ENCODE peak calls at places on chromosomes 11 and 22, in six cellular contexts. Y, P, S, X, F and H are unnamed samples.

GRCh38 chr11:121581607-121582006 is 128.8 kb upstream of the SORL1-AS1 start:
- DNase-seq in F (no peak), X (no peak), S (no peak), Y (no peak), P (no peak), H (no peak)

GRCh38 chr11:2173150-2173693 is 1.6 kb upstream of the TH start:
- DNase-seq in F (no peak), P (no peak), S (peak), Y (no peak), X (no peak), H (no peak)

GRCh38 chr11:35525501-35526175 is at the start of gene PAMR1:
- DNase-seq in Y (peak), P (peak), X (peak), F (peak), S (peak), H (peak)

GRCh38 chr11:77144854-77145428 is 16.9 kb downstream of the MYO7A start:
- DNase-seq in Y (no peak), P (no peak), X (no peak), S (no peak), F (no peak), H (no peak)

GRCh38 chr11:117097567-117098268 is 510 bp downstream of the SIK3 start:
- DNase-seq in P (peak), F (peak), X (no peak), S (peak), Y (peak), H (peak)

GRCh38 chr22:42365942-42366660 is 66.1 kb downstream of the NFAM1 start:
- DNase-seq in F (no peak), S (no peak), X (no peak), Y (no peak), P (no peak), H (no peak)

GRCh38 chr22:43745783-43746356 is 66.2 kb downstream of the EFCAB6 start:
- DNase-seq in P (no peak), S (no peak), F (no peak), X (no peak), Y (no peak), H (no peak)

GRCh38 chr11:23233075-23233474 is 372.8 kb upstream of the CCDC179 start:
- DNase-seq in X (peak), S (peak), F (peak), P (no peak), Y (no peak), H (peak)

GRCh38 chr11:86577663-86578636 is 94.5 kb downstream of the ME3 start:
- DNase-seq in X (peak), P (peak), S (peak), Y (peak), F (peak), H (peak)

GRCh38 chr11:12854297-12854661 is 154.8 kb upstream of the RASSF10 start:
- DNase-seq in P (no peak), Y (no peak), S (no peak), X (no peak), F (no peak), H (no peak)

GRCh38 chr22:37951305-37951704 is 2.1 kb downstream of the C22orf23 start:
- DNase-seq in S (peak), P (no peak), X (no peak), Y (no peak), F (no peak), H (peak)

GRCh38 chr11:72224587-72225410 is at the start of gene INPPL1:
- DNase-seq in Y (peak), F (peak), S (peak), X (peak), P (no peak), H (peak)

GRCh38 chr11:46315783-46316563 is 31.3 kb upstream of the DGKZ start:
- DNase-seq in P (no peak), S (no peak), X (no peak), F (no peak), Y (no peak), H (no peak)

GRCh38 chr11:34599406-34599901 is 21.4 kb upstream of the EHF start:
- DNase-seq in P (no peak), F (peak), S (peak), X (peak), Y (no peak), H (peak)

GRCh38 chr11:36361901-36362391 is 65.9 kb downstream of the PRR5L start:
- DNase-seq in S (peak), X (peak), P (peak), F (peak), Y (peak), H (peak)

GRCh38 chr11:1917523-1918435 is 1.7 kb upstream of the TNNT3 start:
- DNase-seq in S (peak), Y (no peak), X (no peak), F (no peak), P (no peak), H (no peak)

GRCh38 chr11:132332521-132332920 is 962.1 kb downstream of the NTM start:
- DNase-seq in X (no peak), P (no peak), S (no peak), F (no peak), Y (no peak), H (no peak)

GRCh38 chr11:64021742-64022067 is 14.0 kb upstream of the FLRT1 start:
- DNase-seq in Y (no peak), X (no peak), P (no peak), S (no peak), F (no peak), H (no peak)

GRCh38 chr11:102458531-102458930 is 6.0 kb upstream of the TMEM123 start:
- DNase-seq in X (no peak), Y (no peak), P (no peak), S (no peak), F (peak), H (peak)

GRCh38 chr11:7351228-7351627 is 99.5 kb downstream of the SYT9 start:
- DNase-seq in F (no peak), X (no peak), Y (peak), P (no peak), S (no peak), H (no peak)

GRCh38 chr11:45748801-45749200 is 56.1 kb upstream of the SLC35C1 start:
- DNase-seq in X (no peak), F (no peak), Y (no peak), S (no peak), P (no peak), H (no peak)

GRCh38 chr22:30159561-30160353 is 79.5 kb downstream of the HORMAD2 start:
- DNase-seq in X (peak), S (peak), F (peak), Y (no peak), P (no peak), H (peak)

GRCh38 chr11:126257764-126258163 is 10.9 kb downstream of the SRPRA start:
- DNase-seq in S (peak), P (no peak), X (peak), Y (no peak), F (peak), H (peak)

GRCh38 chr22:39524089-39524752 is 3.9 kb downstream of the ATF4 start:
- DNase-seq in Y (peak), P (no peak), X (no peak), S (peak), F (no peak), H (no peak)
- H3K4me3 ChIP-seq in Y (no peak), P (peak), X (no peak), S (no peak), F (no peak), H (no peak)

GRCh38 chr11:61954106-61955030 is 4.2 kb downstream of the BEST1 start:
- DNase-seq in P (no peak), S (peak), Y (no peak), F (no peak), X (no peak), H (no peak)

GRCh38 chr11:61955031-61955415 is 4.9 kb downstream of the BEST1 start:
- DNase-seq in P (peak), F (peak), S (peak), X (peak), Y (peak), H (peak)

GRCh38 chr11:61956191-61957027 is 6.3 kb downstream of the BEST1 start:
- DNase-seq in S (no peak), F (no peak), Y (no peak), P (no peak), X (no peak), H (no peak)

GRCh38 chr11:61957028-61957770 is 7.0 kb downstream of the BEST1 start:
- DNase-seq in P (no peak), S (no peak), Y (no peak), X (no peak), F (no peak), H (no peak)

DNA sequence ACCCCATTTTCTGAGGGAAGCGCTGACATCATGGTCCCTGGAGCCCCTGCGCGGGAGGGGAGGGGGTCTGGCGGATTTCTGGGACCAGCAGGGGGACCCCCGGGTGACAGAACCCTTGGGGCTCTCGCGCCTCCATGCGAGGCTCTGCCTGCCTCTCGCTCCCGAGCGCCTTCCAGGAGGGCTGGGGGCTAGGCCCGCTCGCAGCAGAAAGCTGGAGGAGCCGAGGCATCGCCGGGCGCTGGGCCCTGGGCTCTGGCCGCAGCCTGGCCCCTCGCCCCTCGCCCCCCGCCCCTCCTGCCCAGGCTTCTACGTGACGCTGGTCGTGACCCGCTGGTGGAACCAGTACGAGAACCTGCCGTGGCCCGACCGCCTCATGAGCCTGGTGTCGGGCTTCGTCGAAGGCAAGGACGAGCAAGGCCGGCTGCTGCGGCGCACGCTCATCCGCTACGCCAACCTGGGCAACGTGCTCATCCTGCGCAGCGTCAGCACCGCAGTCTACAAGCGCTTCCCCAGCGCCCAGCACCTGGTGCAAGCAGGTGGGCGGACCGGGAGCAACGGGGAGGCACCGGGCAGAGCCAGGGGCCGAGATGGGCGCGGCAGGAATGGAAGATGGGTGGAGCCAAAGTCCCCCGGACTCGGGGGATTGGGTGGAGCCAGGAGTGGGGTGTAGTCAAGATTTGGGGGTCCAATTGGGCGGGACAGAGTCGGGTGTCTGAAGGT is 5.4 kb downstream of the BEST1 start:
- DNase-seq in X (no peak), S (peak), F (no peak), P (no peak), Y (peak), H (no peak)
- H3K4me3 ChIP-seq in X (peak), S (peak), F (peak), P (peak), Y (peak), H (peak)

GRCh38 chr11:65577756-65578109 is 1.9 kb downstream of the EHBP1L1 start:
- DNase-seq in Y (no peak), S (no peak), P (no peak), F (no peak), X (no peak), H (no peak)
- H3K4me3 ChIP-seq in Y (peak), S (peak), P (peak), F (peak), X (no peak), H (peak)

GRCh38 chr11:32332990-32333334 is 102.4 kb downstream of the WT1 start:
- DNase-seq in X (no peak), Y (no peak), S (no peak), F (no peak), P (no peak), H (no peak)
- H3K4me3 ChIP-seq in X (no peak), Y (peak), S (peak), F (no peak), P (peak), H (no peak)

DNA sequence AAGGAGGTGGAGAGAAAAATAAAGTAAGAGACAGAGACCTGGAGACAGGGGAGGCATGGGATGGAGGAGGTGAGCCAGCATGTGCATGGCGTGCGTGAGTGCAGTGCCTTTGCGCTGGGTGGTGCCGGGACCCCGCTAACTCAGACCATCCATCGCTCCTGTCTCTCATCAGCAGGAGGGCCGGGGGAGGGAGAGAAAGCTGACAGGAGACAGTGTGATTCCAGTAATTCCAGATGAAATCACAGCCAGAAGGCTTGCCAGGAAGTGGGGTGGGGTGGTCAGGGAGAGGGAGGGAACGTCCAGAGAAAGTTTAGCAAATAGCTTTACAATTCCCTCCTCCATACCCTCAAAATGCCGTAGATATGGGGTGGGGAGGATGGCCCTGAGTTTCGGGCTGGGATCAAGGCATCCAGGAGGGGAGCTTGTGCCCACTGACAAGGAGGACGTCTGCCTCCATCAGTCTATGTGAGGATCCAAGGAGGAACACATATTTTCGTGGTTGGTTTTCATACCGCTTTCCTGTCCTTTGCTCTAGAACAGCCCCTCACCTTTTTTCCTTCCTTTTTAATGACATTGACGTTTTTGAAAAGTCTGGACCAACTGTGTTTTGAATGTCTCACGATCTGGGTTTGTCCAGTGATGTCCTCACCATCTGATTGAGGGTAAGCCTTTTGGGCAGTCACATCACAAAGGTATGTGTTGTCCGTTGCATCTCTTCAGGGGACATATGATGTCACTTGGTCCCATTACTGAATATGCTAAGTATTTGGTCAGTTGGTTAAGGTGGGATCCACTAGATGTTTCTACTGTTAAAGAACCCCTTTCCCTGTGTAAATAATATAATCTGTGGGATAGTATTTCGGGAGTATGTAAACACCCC is 567.3 kb downstream of the MIAT start:
- DNase-seq in Y (no peak), P (no peak), S (peak), X (peak), F (peak), H (peak)
- H3K4me3 ChIP-seq in Y (no peak), P (no peak), S (peak), X (no peak), F (no peak), H (no peak)

GRCh38 chr11:108167624-108168023 is 46.3 kb downstream of the ACAT1 start:
- DNase-seq in P (no peak), F (no peak), Y (no peak), S (no peak), X (no peak), H (no peak)

GRCh38 chr11:108170191-108170590 is 48.8 kb downstream of the ACAT1 start:
- DNase-seq in P (no peak), X (no peak), S (no peak), F (peak), Y (no peak), H (no peak)
- H3K4me3 ChIP-seq in P (no peak), X (no peak), S (peak), F (peak), Y (peak), H (no peak)